ENCODE peak calls at places on chromosomes 3 and 15, in eight cellular contexts. C is renal cortical epithelial cell; E is stimulated activated CD4-positive, alpha-beta T cell treated with anti-CD3 and anti-CD28 coated beads, Interleukin-4, amount 100 ng/mL, for 48 hours; A is NCI-H226; P is GM10248; M is lower lobe of right lung; K is T-helper 2 cell; U is A172. B is an unnamed sample.

GRCh38 chr15:68774521-68775293 is 46.0 kb downstream of the ANP32A start:
- DNase-seq in C (no peak), E (no peak), A (peak), P (no peak), M (no peak), K (no peak), U (no peak), B (no peak)

GRCh38 chr3:139670196-139670595 is 7.6 kb downstream of the NMNAT3 start:
- DNase-seq in C (no peak), E (no peak), A (no peak), P (no peak), M (no peak), K (no peak), U (no peak), B (no peak)

GRCh38 chr3:120907659-120908029 is 361 bp upstream of the STXBP5L start:
- DNase-seq in C (no peak), E (no peak), A (no peak), P (no peak), M (no peak), K (no peak), U (no peak), B (no peak)

GRCh38 chr3:179811321-179812095 is 158.7 kb downstream of the USP13 start:
- DNase-seq in C (peak), E (no peak), A (peak), P (peak), M (no peak), K (no peak), U (peak), B (peak)

GRCh38 chr15:73631915-73632669 is 1.1 kb downstream of the NPTN start:
- DNase-seq in C (peak), E (no peak), A (no peak), P (no peak), M (no peak), K (no peak), U (peak), B (no peak)

GRCh38 chr3:8446845-8447244 is 54.8 kb upstream of the LMCD1 start:
- DNase-seq in C (no peak), E (no peak), A (no peak), P (no peak), M (no peak), K (no peak), U (no peak), B (no peak)

GRCh38 chr15:26771168-26771916 is 1.5 kb downstream of the GABRB3 start:
- DNase-seq in C (no peak), E (no peak), A (no peak), P (no peak), M (no peak), K (no peak), U (no peak), B (no peak)

GRCh38 chr3:181689546-181689945 is 22.2 kb upstream of the SOX2 start:
- DNase-seq in C (no peak), E (no peak), A (no peak), P (no peak), M (no peak), K (no peak), U (no peak), B (no peak)

B was measured in GM12891.